ENCODE peak calls at places on chromosomes 3 and 15, in four cellular contexts. T is H1, N is left lung, I is brain microvascular endothelial cell. Y is an unnamed sample.
A peak's percentile ranks its signal among the peaks of the same experiment; 100 is the strongest.

GRCh38 chr3:98290916-98291315 is 8.6 kb downstream of the OR5H2 start:
- DNase-seq in T (no peak), I (no peak), N (no peak), Y (no peak)

GRCh38 chr15:77440378-77440999 is 19.8 kb downstream of the HMG20A start:
- DNase-seq in I (peak; percentile 67), T (no peak), N (no peak), Y (no peak)

GRCh38 chr3:128555098-128555825 is 62.3 kb upstream of the GATA2 start:
- DNase-seq in T (no peak), I (no peak), N (no peak), Y (no peak)

GRCh38 chr15:92903588-92903955 is 3.4 kb downstream of the CHD2 start:
- DNase-seq in I (no peak), N (no peak), T (no peak), Y (no peak)

GRCh38 chr15:80779658-80780415 is 667 bp downstream of the CEMIP start:
- DNase-seq in T (peak; percentile 10), N (peak; percentile 76), I (no peak), Y (no peak)

GRCh38 chr3:67384790-67385397 is 269.5 kb downstream of the SUCLG2 start:
- DNase-seq in T (peak; percentile 43), I (peak; percentile 24), N (no peak), Y (peak; percentile 45)

GRCh38 chr15:62506217-62506805 is 341.2 kb upstream of the C2CD4B start:
- DNase-seq in I (peak; percentile 2), N (no peak), T (no peak), Y (no peak)

GRCh38 chr15:78620839-78621421 is at the start of gene CHRNA3:
- DNase-seq in N (no peak), I (no peak), T (no peak), Y (no peak)

GRCh38 chr15:37109952-37110630 is 9.7 kb upstream of the MEIS2 start:
- DNase-seq in T (no peak), I (no peak), N (peak; percentile 63), Y (no peak)

GRCh38 chr15:66394472-66394871 is 7.8 kb downstream of the MAP2K1 start:
- DNase-seq in N (no peak), T (no peak), I (no peak), Y (no peak)

GRCh38 chr15:33655488-33655887 is 312.8 kb upstream of the CHRM5 start:
- DNase-seq in N (no peak), I (no peak), T (no peak), Y (no peak)

GRCh38 chr15:86082619-86083377 is 3.1 kb downstream of the AGBL1 start:
- DNase-seq in N (no peak), I (no peak), T (no peak), Y (no peak)

GRCh38 chr3:44237161-44237560 is 4.5 kb upstream of the TOPAZ1 start:
- DNase-seq in I (no peak), N (no peak), T (no peak), Y (no peak)

GRCh38 chr3:27080126-27080525 is 289.1 kb downstream of the NEK10 start:
- DNase-seq in I (no peak), N (no peak), T (no peak), Y (no peak)

GRCh38 chr15:75380773-75381172 is 12.4 kb upstream of the MAN2C1 start:
- DNase-seq in I (no peak), N (no peak), T (no peak), Y (no peak)
- H3K36me3 ChIP-seq in I (peaks cover 49% of the 10 kb centered on the region), N (no peaks in the 10 kb centered on the region), T (peaks cover 62% of the 10 kb centered on the region), Y (peaks cover 61% of the 10 kb centered on the region)

DNA sequence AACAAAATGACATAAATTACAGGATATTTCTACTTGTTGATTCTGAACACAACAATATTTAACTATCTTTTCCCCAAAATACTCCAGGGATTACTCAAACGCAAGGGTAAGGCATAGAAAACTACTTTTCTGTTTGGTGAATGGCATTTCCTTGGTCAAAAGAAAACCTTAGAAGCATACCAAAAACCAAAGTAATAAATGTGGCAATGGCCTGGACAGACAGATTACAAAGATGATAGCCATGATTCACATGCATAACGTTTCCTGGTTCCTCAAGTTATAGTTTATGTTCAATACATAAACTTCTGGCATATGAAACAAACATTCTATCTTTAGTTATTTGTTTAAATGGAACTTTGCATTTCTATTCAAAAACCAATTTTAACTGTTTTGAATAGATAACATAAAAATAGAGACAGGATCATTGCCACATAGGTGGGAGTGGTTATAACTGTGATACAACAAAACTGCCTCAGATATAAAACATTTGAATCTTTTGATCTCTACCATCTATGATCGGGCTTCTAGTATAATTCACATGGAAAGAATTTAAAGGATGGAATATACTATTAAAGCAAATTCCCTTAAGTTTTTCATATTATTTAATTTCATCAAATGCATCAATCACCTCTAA is 32.1 kb downstream of the FOXP1 start:
- DNase-seq in I (peak; percentile 40), T (no peak), N (no peak), Y (no peak)
- H3K27ac ChIP-seq in I (peak overlapping the region; percentile 29), T (no peak overlapping the region), N (no peak overlapping the region), Y (no peak overlapping the region)

GRCh38 chr3:51700403-51700802 is 6.5 kb upstream of the GRM2 start:
- DNase-seq in N (no peak), T (no peak), I (no peak), Y (no peak)
- H3K36me3 ChIP-seq in N (no peaks in the 10 kb centered on the region), T (no peaks in the 10 kb centered on the region), I (peaks cover 10% of the 10 kb centered on the region), Y (peaks cover 47% of the 10 kb centered on the region)

DNA sequence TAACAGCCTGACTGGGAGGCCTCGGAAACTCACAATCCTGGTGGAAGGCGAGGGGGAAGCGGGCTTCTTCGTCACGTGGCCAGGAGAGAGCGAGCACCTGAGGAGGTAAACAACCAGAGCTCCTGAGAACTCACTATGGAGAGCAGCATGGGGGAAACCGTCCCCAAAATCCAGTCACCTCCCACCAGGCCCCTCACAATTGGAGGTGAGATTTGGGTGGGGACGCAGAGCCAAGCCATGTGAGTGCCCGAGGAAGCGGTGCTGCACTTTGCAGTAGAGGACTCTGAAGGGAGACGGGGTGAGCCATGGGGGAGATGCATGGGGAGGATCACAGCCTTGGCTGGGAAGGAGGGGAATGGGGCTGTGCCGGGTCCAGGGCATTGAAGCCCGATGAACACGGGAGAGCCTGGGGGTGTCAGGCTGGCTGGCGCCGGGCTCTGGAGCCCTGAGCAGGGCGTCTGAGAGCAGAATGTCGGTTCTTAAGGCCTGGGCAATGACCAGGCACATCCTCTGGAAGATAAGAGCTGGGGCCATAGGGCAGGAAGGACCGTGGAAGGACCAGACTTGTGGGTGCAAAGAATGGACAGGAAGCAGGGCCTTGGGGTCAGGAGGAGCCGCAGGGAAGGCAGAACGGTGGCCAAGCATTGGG is 117.7 kb downstream of the GABRG3 start:
- DNase-seq in T (no peak), I (no peak), N (no peak), Y (no peak)
- H3K27ac ChIP-seq in T (no peak overlapping the region), I (no peak overlapping the region), N (no peak overlapping the region), Y (no peak overlapping the region)

GRCh38 chr15:34892963-34893591 is 76.5 kb downstream of the AQR start:
- DNase-seq in N (no peak), T (no peak), I (no peak), Y (no peak)

GRCh38 chr15:34890424-34890823 is 79.1 kb downstream of the AQR start:
- DNase-seq in T (no peak), I (no peak), N (no peak), Y (no peak)

GRCh38 chr15:34893967-34894366 is 75.6 kb downstream of the AQR start:
- DNase-seq in N (no peak), T (no peak), I (no peak), Y (no peak)

GRCh38 chr15:34900748-34901147 is 68.8 kb downstream of the AQR start:
- DNase-seq in T (no peak), I (no peak), N (no peak), Y (no peak)

GRCh38 chr15:34896183-34896582 is 73.4 kb downstream of the AQR start:
- DNase-seq in T (no peak), I (no peak), N (no peak), Y (no peak)
- H3K36me3 ChIP-seq in T (peaks cover 39% of the 10 kb centered on the region), I (peaks cover 18% of the 10 kb centered on the region), N (peaks cover 7% of the 10 kb centered on the region), Y (peaks cover 28% of the 10 kb centered on the region)

GRCh38 chr3:42655331-42655888 is 1.9 kb downstream of the ZBTB47 start:
- DNase-seq in N (peak; percentile 69), T (no peak), I (no peak), Y (no peak)

GRCh38 chr3:42657675-42658074 is 4.2 kb downstream of the ZBTB47 start:
- DNase-seq in N (no peak), I (no peak), T (no peak), Y (no peak)

GRCh38 chr3:42656680-42657610 is 3.4 kb downstream of the ZBTB47 start:
- DNase-seq in I (no peak), T (no peak), N (peak; percentile 45), Y (no peak)

GRCh38 chr3:42654331-42655201 is 1.1 kb downstream of the ZBTB47 start:
- DNase-seq in N (peak; percentile 89), I (no peak), T (peak; percentile 64), Y (peak; percentile 49)

GRCh38 chr3:42655980-42656679 is 2.6 kb downstream of the ZBTB47 start:
- DNase-seq in I (peak; percentile 55), T (no peak), N (peak; percentile 63), Y (no peak)
- H3K27ac ChIP-seq in I (no peak overlapping the region), T (no peak overlapping the region), N (peak overlapping the region; percentile 88), Y (no peak overlapping the region)

Y was measured in CD8-positive, alpha-beta T cell.